ENCODE peak calls at places on chromosome 18, in six cellular contexts. J is endothelial cell, M is sigmoid colon, G is cardiac fibroblast, U is fibroblast of lung, K is ovary. E is an unnamed sample.

GRCh38 chr18:1965016-1965415 is 606.3 kb downstream of the METTL4 start:
- DNase-seq in J (no peak), M (no peak), G (no peak), U (no peak), K (no peak), E (no peak)

GRCh38 chr18:3538456-3538855 is 88.5 kb downstream of the TGIF1 start:
- DNase-seq in J (no peak), M (no peak), G (no peak), U (no peak), K (no peak), E (no peak)

GRCh38 chr18:3434685-3435084 is 15.3 kb upstream of the TGIF1 start:
- DNase-seq in J (no peak), M (no peak), G (no peak), U (no peak), K (no peak), E (no peak)

GRCh38 chr18:74203811-74204210 is 55.5 kb downstream of the TIMM21 start:
- DNase-seq in J (no peak), M (no peak), G (no peak), U (no peak), K (peak), E (no peak)

GRCh38 chr18:36284671-36285295 is 12.7 kb upstream of the FHOD3 start:
- DNase-seq in J (peak), M (no peak), G (peak), U (peak), K (no peak), E (no peak)

GRCh38 chr18:23398401-23398800 is 54.7 kb upstream of the RIOK3 start:
- DNase-seq in J (no peak), M (no peak), G (peak), U (peak), K (no peak), E (no peak)

GRCh38 chr18:904135-905090 is at the start of gene ADCYAP1:
- DNase-seq in J (peak), M (no peak), G (peak), U (peak), K (no peak), E (no peak)

GRCh38 chr18:63178526-63178880 is 141.1 kb downstream of the BCL2 start:
- DNase-seq in J (no peak), M (peak), G (peak), U (no peak), K (peak), E (no peak)

GRCh38 chr18:34801769-34802168 is 91.7 kb downstream of the DTNA start:
- DNase-seq in J (no peak), M (no peak), G (peak), U (peak), K (no peak), E (no peak)

GRCh38 chr18:71336811-71337210 is 1048.0 kb downstream of the SOCS6 start:
- DNase-seq in J (no peak), M (no peak), G (no peak), U (no peak), K (no peak), E (no peak)

GRCh38 chr18:11883153-11883552 is 25.0 kb downstream of the MPPE1 start:
- DNase-seq in J (no peak), M (no peak), G (peak), U (no peak), K (no peak), E (no peak)

GRCh38 chr18:62128157-62128556 is 58.7 kb downstream of the PIGN start:
- DNase-seq in J (no peak), M (no peak), G (peak), U (peak), K (no peak), E (no peak)

GRCh38 chr18:78720456-78721250 is 259.0 kb upstream of the SALL3 start:
- DNase-seq in J (no peak), M (peak), G (no peak), U (no peak), K (no peak), E (no peak)

GRCh38 chr18:12976305-12976704 is 14.9 kb upstream of the CEP192 start:
- DNase-seq in J (no peak), M (no peak), G (no peak), U (no peak), K (no peak), E (no peak)

DNA sequence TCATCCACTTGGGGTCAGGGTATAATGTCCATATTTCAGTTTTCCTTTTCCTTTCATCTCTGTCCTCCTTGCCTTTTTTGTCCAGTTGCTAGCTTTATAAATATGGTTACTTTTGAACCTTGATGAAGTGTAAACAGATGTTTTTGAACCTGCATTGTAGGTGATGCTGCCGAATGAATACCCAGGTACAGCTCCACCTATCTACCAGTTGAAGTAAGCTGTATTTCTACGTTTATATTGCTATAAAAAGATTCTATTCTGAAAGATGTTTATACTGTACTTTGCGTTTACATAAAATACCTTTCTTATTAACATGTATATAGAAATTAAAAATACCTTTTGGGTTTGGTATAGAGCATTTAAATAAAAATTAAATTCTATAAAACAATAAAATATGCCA is 2.2 kb downstream of the IMPACT start:
- DNase-seq in J (no peak), M (no peak), G (no peak), U (no peak), K (no peak), E (no peak)
- TF ChIP-seq CTCF in J (no peak), M (no peak), G (no peak), U (no peak), K (no peak), E (no peak)

DNA sequence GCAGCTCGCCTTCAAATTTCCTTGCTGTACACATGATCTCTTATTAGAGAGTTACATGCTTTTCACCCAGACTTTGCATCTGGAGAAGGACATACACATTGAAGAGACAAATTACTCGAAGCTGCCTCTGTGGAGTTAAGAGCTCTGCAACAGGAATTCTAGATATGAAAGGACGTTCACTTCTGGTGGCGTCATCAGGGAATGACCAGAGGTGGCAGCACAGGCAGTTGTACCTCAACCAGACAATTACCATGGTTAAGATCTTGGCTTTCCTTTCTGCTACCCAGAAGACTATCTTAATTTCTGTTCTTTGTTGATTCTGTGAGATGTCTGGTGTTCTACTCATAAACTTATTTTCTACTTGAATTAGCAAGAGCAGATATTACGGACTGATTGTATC is 39.1 kb upstream of the MC4R start:
- DNase-seq in J (peak), M (no peak), G (no peak), U (no peak), K (no peak), E (no peak)
- TF ChIP-seq CTCF in J (no peak), M (no peak), G (no peak), U (peak), K (no peak), E (no peak)

DNA sequence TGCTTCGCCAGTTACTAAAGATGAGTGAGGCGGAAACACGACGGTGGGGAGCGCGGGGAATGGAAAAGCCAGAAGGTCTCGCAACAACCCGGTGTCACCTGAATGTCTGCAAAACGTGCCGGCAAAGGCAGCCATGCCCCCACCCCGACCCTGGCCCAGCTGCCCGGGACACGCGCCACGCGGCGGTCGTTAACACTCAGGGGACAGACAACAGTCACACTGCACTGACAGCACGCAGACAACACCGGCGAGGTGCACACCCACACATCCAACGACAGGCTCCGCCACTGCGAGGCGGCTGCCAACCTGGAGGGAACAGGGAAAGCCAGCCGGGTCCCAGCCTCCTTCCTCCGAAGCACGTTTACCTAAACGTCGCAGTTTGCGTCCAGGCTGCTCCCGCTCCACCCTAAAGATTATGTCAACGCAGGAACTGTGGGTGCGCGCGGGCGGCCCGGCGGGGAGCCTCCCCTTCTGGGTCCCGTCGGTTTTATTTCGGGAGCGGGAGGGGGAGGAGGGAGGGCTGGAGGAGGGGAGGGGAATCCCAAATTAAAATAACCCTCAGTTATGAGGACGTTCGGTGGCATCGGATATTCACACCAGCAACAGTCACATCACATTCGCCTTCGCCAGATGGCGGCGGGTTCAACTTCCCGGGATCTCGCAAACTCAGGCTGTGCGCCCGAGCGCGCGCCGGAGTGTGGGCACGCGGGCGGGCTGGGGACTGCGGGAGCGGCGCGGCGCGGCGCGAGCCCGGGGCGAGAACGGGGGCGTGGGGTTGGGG is 694 bp downstream of the PTGR3 start:
- DNase-seq in J (peak), M (peak), G (peak), U (peak), K (peak), E (no peak)
- TF ChIP-seq CTCF in J (no peak), M (no peak), G (peak), U (no peak), K (no peak), E (no peak)

GRCh38 chr18:68406761-68407160 is 308.1 kb downstream of the TMX3 start:
- DNase-seq in J (no peak), M (no peak), G (peak), U (no peak), K (no peak), E (no peak)
- TF ChIP-seq CTCF in J (no peak), M (no peak), G (peak), U (peak), K (no peak), E (no peak)

GRCh38 chr18:26804474-26804873 is 61.0 kb downstream of the AQP4 start:
- DNase-seq in J (peak), M (no peak), G (no peak), U (no peak), K (no peak), E (no peak)
- TF ChIP-seq CTCF in J (peak), M (no peak), G (no peak), U (no peak), K (no peak), E (peak)

GRCh38 chr18:44973282-44973681 is 292.6 kb downstream of the SETBP1 start:
- DNase-seq in J (no peak), M (no peak), G (peak), U (no peak), K (no peak), E (no peak)
- TF ChIP-seq CTCF in J (no peak), M (no peak), G (no peak), U (peak), K (no peak), E (peak)

DNA sequence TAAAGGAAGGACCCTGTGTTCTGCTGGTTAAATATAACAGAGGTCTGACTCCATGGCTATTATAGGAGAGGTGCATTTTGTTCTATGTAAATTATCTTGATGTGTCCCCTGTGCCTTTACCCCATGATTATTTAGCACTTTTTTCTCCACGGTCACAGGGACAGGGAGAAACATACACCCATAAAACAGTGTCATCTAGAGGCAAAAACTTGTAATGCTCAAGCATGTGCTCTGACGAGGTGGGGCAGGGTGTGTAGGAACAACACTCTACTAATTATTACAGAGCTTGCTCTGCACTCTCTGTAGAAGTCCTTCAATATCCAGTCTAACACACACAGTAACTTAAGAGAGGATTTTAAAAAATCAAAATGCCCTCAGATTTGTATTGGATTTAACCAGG is 187.9 kb downstream of the NEDD4L start:
- DNase-seq in J (no peak), M (no peak), G (peak), U (no peak), K (no peak), E (no peak)
- TF ChIP-seq CTCF in J (no peak), M (peak), G (peak), U (peak), K (no peak), E (peak)